ENCODE peak calls at places on chromosomes 13 and 19, in six cellular contexts. O is heart right ventricle, T is A549, Q is uterus, G is mucosa of descending colon, M is psoas muscle. C is an unnamed sample. For H3K4me1, the result is how much of the 10 kb centered on the place peaks cover.

GRCh38 chr19:8208710-8209110 is 460 bp upstream of the CERS4 start:
- DNase-seq in G (no peak), M (no peak), T (no peak), O (peak), Q (no peak), C (peak)

GRCh38 chr13:76991432-76991795 is 467 bp upstream of the CLN5 start:
- DNase-seq in O (peak), M (peak), G (peak), T (no peak), Q (peak), C (peak)

GRCh38 chr13:94419304-94419943 is 60.1 kb downstream of the DCT start:
- DNase-seq in Q (no peak), G (no peak), M (no peak), T (no peak), O (no peak), C (no peak)

GRCh38 chr19:464146-464545 is 3.3 kb upstream of the SHC2 start:
- DNase-seq in O (no peak), Q (no peak), T (no peak), M (no peak), G (no peak), C (no peak)

GRCh38 chr13:23504188-23504587 is 66.0 kb upstream of the TNFRSF19 start:
- DNase-seq in T (no peak), Q (no peak), G (no peak), M (no peak), O (no peak), C (no peak)

GRCh38 chr19:39409886-39410619 is 2.4 kb upstream of the PLEKHG2 start:
- DNase-seq in T (no peak), Q (peak), O (peak), M (peak), G (peak), C (peak)

GRCh38 chr13:24107955-24108614 is 52.4 kb upstream of the SPATA13 start:
- DNase-seq in O (no peak), M (no peak), T (no peak), G (no peak), Q (no peak), C (no peak)

GRCh38 chr13:46698910-46699460 is 98.0 kb downstream of the ESD start:
- DNase-seq in Q (no peak), T (no peak), G (no peak), O (no peak), M (no peak), C (no peak)

GRCh38 chr13:49646688-49647087 is 18.4 kb downstream of the ARL11 start:
- DNase-seq in G (no peak), Q (no peak), O (no peak), T (no peak), M (no peak), C (no peak)

GRCh38 chr13:18714889-18715288 is 466.7 kb downstream of the TUBA3C start:
- DNase-seq in T (no peak), G (no peak), M (no peak), O (no peak), Q (no peak), C (no peak)

GRCh38 chr19:12695997-12696365 is 450 bp downstream of the FBXW9 start:
- DNase-seq in Q (no peak), T (peak), M (no peak), O (no peak), G (no peak), C (no peak)

DNA sequence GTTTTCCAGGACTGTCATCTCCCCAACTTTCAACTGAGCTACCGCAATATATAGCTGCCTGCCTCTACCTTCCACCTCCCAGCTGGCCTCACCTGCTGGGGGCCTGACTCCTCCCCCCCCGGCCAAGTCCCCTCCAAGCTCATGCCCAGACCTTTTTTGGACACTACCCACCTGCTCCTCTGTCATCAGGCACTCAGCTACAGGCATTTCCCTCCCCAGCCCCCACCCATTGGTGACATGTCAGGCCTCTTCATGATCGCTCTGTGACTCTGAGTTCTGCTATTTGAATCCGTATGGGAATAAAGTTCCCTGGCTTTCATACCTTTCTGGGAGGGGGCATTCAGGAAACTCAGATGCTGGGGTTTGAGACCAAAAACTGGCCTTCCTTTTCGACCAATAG is 1.8 kb downstream of the PRKACA start:
- DNase-seq in G (no peak), O (no peak), T (no peak), M (no peak), Q (no peak), C (no peak)
- H3K4me1 ChIP-seq in G (under half), O (half or more), T (under half), M (half or more), Q (under half), C (under half)

DNA sequence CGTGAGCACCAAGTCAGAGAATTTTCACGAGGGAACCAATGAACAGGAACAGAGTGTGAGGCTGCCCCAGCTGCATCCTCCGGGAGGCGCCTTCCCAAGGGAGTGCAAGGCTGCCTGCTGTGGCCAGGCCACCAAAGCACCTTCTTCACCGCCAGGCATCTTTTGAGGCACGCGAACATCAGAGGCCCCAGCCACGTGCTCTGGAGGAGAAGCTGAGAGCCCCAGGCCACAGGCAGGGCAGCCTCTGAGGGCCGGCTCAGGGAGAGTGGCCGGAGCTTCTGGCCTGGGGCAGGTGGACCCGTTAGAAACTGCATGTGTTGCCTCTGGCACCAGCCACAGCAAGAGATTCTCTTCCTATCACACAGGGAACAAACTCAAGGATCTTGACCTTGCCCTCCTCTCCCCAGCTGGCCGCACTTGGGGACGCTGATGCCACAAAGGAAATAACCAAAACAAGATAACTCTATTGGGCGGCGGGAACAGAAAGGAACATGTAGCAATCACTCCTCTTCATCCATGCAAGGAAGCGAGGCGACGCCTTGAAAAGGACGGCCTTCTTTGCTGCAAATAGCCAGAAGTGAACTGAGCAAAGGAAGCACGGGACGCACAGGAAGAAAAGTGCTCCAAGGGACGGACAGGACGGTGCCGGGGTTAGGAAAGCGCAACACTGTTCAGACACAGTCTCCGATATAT is 19.9 kb downstream of the GAS6 start:
- DNase-seq in G (peak), M (no peak), Q (peak), O (no peak), T (no peak), C (no peak)
- TF ChIP-seq CTCF in G (no peak), M (no peak), Q (no peak), O (no peak), T (no peak), C (no peak)

GRCh38 chr13:19962894-19963293 is 4.4 kb downstream of the ZMYM2 start:
- DNase-seq in G (no peak), T (no peak), O (no peak), Q (no peak), M (no peak), C (no peak)
- H3K4me1 ChIP-seq in G (under half), T (under half), O (half or more), Q (under half), M (under half), C (under half)

GRCh38 chr13:27130223-27131015 is 41.2 kb downstream of the USP12 start:
- DNase-seq in T (no peak), Q (no peak), G (no peak), M (no peak), O (no peak), C (no peak)

GRCh38 chr13:27124571-27124970 is 47.0 kb downstream of the USP12 start:
- DNase-seq in T (no peak), O (no peak), Q (no peak), M (no peak), G (no peak), C (no peak)

GRCh38 chr13:27128825-27129627 is 42.6 kb downstream of the USP12 start:
- DNase-seq in G (no peak), O (no peak), Q (no peak), T (no peak), M (no peak), C (no peak)

GRCh38 chr13:27125357-27126282 is 46.0 kb downstream of the USP12 start:
- DNase-seq in M (no peak), T (no peak), Q (no peak), G (no peak), O (no peak), C (no peak)

GRCh38 chr13:27126877-27127276 is 44.7 kb downstream of the USP12 start:
- DNase-seq in T (no peak), M (no peak), Q (no peak), O (no peak), G (no peak), C (no peak)
- TF ChIP-seq CTCF in T (no peak), M (no peak), Q (no peak), O (no peak), G (no peak), C (no peak)